ENCODE peak calls at places on chromosomes 7 and 10, in ten cellular contexts. One of them, this sample, is unnamed.

GRCh38 chr10:97134983-97135382 is 50.8 kb downstream of the SLIT1 start:
- DNase-seq in MM.1S: no peak
- DNase-seq in transverse colon: no peak
- DNase-seq in spleen: peak; percentile 24
- DNase-seq in mesothelial cell of epicardium: no peak
- DNase-seq in AG09319: no peak
- DNase-seq in lower lobe of right lung: no peak
- DNase-seq in BE2C: no peak
- DNase-seq in Caco-2: no peak
- DNase-seq in sigmoid colon: no peak
- DNase-seq in this sample: no peak

GRCh38 chr7:64485623-64486022 is 77.2 kb downstream of the ZNF680 start:
- DNase-seq in lower lobe of right lung: no peak
- DNase-seq in Caco-2: no peak
- DNase-seq in mesothelial cell of epicardium: no peak
- DNase-seq in transverse colon: no peak
- DNase-seq in sigmoid colon: no peak
- DNase-seq in MM.1S: no peak
- DNase-seq in spleen: no peak
- DNase-seq in AG09319: no peak
- DNase-seq in BE2C: no peak
- DNase-seq in this sample: no peak

GRCh38 chr7:20327047-20327446 is 3.7 kb upstream of the ITGB8 start:
- DNase-seq in transverse colon: no peak
- DNase-seq in lower lobe of right lung: no peak
- DNase-seq in BE2C: no peak
- DNase-seq in sigmoid colon: no peak
- DNase-seq in MM.1S: no peak
- DNase-seq in spleen: no peak
- DNase-seq in AG09319: no peak
- DNase-seq in Caco-2: no peak
- DNase-seq in mesothelial cell of epicardium: no peak
- DNase-seq in this sample: no peak

GRCh38 chr10:50452603-50453002 is 171.2 kb downstream of the SGMS1 start:
- DNase-seq in AG09319: no peak
- DNase-seq in Caco-2: no peak
- DNase-seq in transverse colon: no peak
- DNase-seq in sigmoid colon: no peak
- DNase-seq in mesothelial cell of epicardium: no peak
- DNase-seq in BE2C: no peak
- DNase-seq in lower lobe of right lung: no peak
- DNase-seq in spleen: no peak
- DNase-seq in MM.1S: no peak
- DNase-seq in this sample: no peak

GRCh38 chr7:113636727-113637421 is 281.9 kb downstream of the PPP1R3A start:
- DNase-seq in transverse colon: no peak
- DNase-seq in sigmoid colon: no peak
- DNase-seq in BE2C: no peak
- DNase-seq in AG09319: no peak
- DNase-seq in MM.1S: no peak
- DNase-seq in mesothelial cell of epicardium: no peak
- DNase-seq in spleen: no peak
- DNase-seq in lower lobe of right lung: no peak
- DNase-seq in Caco-2: no peak
- DNase-seq in this sample: no peak

GRCh38 chr7:41699532-41699931 is 3.4 kb downstream of the INHBA start:
- DNase-seq in Caco-2: no peak
- DNase-seq in transverse colon: no peak
- DNase-seq in mesothelial cell of epicardium: no peak
- DNase-seq in AG09319: no peak
- DNase-seq in MM.1S: no peak
- DNase-seq in BE2C: no peak
- DNase-seq in lower lobe of right lung: peak; percentile 47
- DNase-seq in sigmoid colon: no peak
- DNase-seq in spleen: no peak
- DNase-seq in this sample: no peak

GRCh38 chr10:63467833-63468232 is 2.1 kb upstream of the JMJD1C start:
- DNase-seq in MM.1S: no peak
- DNase-seq in BE2C: peak; percentile 19
- DNase-seq in Caco-2: no peak
- DNase-seq in sigmoid colon: no peak
- DNase-seq in mesothelial cell of epicardium: no peak
- DNase-seq in transverse colon: no peak
- DNase-seq in spleen: no peak
- DNase-seq in lower lobe of right lung: no peak
- DNase-seq in AG09319: no peak
- DNase-seq in this sample: no peak

GRCh38 chr10:132449051-132449825 is 52.2 kb downstream of the PWWP2B start:
- DNase-seq in mesothelial cell of epicardium: no peak
- DNase-seq in spleen: peak; percentile 85
- DNase-seq in transverse colon: peak; percentile 87
- DNase-seq in MM.1S: no peak
- DNase-seq in sigmoid colon: no peak
- DNase-seq in Caco-2: no peak
- DNase-seq in AG09319: no peak
- DNase-seq in lower lobe of right lung: peak; percentile 87
- DNase-seq in BE2C: peak; percentile 58
- DNase-seq in this sample: no peak

GRCh38 chr10:18486444-18486843 is 164.9 kb downstream of the NSUN6 start:
- DNase-seq in MM.1S: no peak
- DNase-seq in BE2C: no peak
- DNase-seq in spleen: no peak
- DNase-seq in Caco-2: no peak
- DNase-seq in AG09319: no peak
- DNase-seq in mesothelial cell of epicardium: no peak
- DNase-seq in sigmoid colon: no peak
- DNase-seq in lower lobe of right lung: no peak
- DNase-seq in transverse colon: no peak
- DNase-seq in this sample: no peak

GRCh38 chr10:132387723-132388210 is 9.2 kb upstream of the PWWP2B start:
- DNase-seq in MM.1S: no peak
- DNase-seq in AG09319: no peak
- DNase-seq in sigmoid colon: peak; percentile 86
- DNase-seq in Caco-2: peak; percentile 85
- DNase-seq in lower lobe of right lung: peak; percentile 87
- DNase-seq in BE2C: peak; percentile 76
- DNase-seq in spleen: peak; percentile 96
- DNase-seq in transverse colon: peak; percentile 84
- DNase-seq in mesothelial cell of epicardium: peak; percentile 90
- DNase-seq in this sample: peak; percentile 89

GRCh38 chr10:4661572-4662255 is 164.3 kb upstream of the AKR1E2 start:
- DNase-seq in mesothelial cell of epicardium: no peak
- DNase-seq in lower lobe of right lung: peak; percentile 54
- DNase-seq in sigmoid colon: peak; percentile 84
- DNase-seq in MM.1S: no peak
- DNase-seq in Caco-2: no peak
- DNase-seq in spleen: peak; percentile 63
- DNase-seq in transverse colon: peak; percentile 29
- DNase-seq in AG09319: no peak
- DNase-seq in BE2C: no peak
- DNase-seq in this sample: no peak

GRCh38 chr7:30684351-30684750 is 2.1 kb upstream of the CRHR2 start:
- DNase-seq in Caco-2: peak; percentile 11
- DNase-seq in spleen: no peak
- DNase-seq in AG09319: no peak
- DNase-seq in lower lobe of right lung: no peak
- DNase-seq in BE2C: no peak
- DNase-seq in MM.1S: no peak
- DNase-seq in mesothelial cell of epicardium: no peak
- DNase-seq in transverse colon: no peak
- DNase-seq in sigmoid colon: no peak
- DNase-seq in this sample: no peak

GRCh38 chr7:30683839-30684238 is 1.6 kb upstream of the CRHR2 start:
- DNase-seq in Caco-2: no peak
- DNase-seq in MM.1S: no peak
- DNase-seq in spleen: no peak
- DNase-seq in BE2C: no peak
- DNase-seq in transverse colon: no peak
- DNase-seq in sigmoid colon: no peak
- DNase-seq in AG09319: no peak
- DNase-seq in mesothelial cell of epicardium: no peak
- DNase-seq in lower lobe of right lung: no peak
- DNase-seq in this sample: no peak

GRCh38 chr7:30683306-30683705 is 1.1 kb upstream of the CRHR2 start:
- DNase-seq in lower lobe of right lung: no peak
- DNase-seq in sigmoid colon: no peak
- DNase-seq in transverse colon: no peak
- DNase-seq in mesothelial cell of epicardium: no peak
- DNase-seq in Caco-2: no peak
- DNase-seq in AG09319: no peak
- DNase-seq in BE2C: no peak
- DNase-seq in spleen: no peak
- DNase-seq in MM.1S: no peak
- DNase-seq in this sample: no peak

GRCh38 chr7:30681262-30682130 is 760 bp downstream of the CRHR2 start:
- DNase-seq in AG09319: no peak
- DNase-seq in transverse colon: no peak
- DNase-seq in sigmoid colon: no peak
- DNase-seq in spleen: no peak
- DNase-seq in lower lobe of right lung: peak; percentile 61
- DNase-seq in mesothelial cell of epicardium: no peak
- DNase-seq in BE2C: no peak
- DNase-seq in Caco-2: no peak
- DNase-seq in MM.1S: no peak
- DNase-seq in this sample: peak; percentile 28

GRCh38 chr7:30682131-30683083 is at the start of gene CRHR2:
- DNase-seq in BE2C: peak; percentile 73
- DNase-seq in sigmoid colon: no peak
- DNase-seq in spleen: no peak
- DNase-seq in mesothelial cell of epicardium: peak; percentile 59
- DNase-seq in transverse colon: no peak
- DNase-seq in AG09319: no peak
- DNase-seq in Caco-2: no peak
- DNase-seq in lower lobe of right lung: no peak
- DNase-seq in MM.1S: no peak
- DNase-seq in this sample: peak; percentile 52
- TF ChIP-seq CTCF in BE2C: peak; percentile 71
- TF ChIP-seq CTCF in sigmoid colon: peak; percentile 27
- TF ChIP-seq CTCF in spleen: peak; percentile 49
- TF ChIP-seq CTCF in mesothelial cell of epicardium: peak; percentile 19
- TF ChIP-seq CTCF in transverse colon: peak; percentile 27
- TF ChIP-seq CTCF in AG09319: no peak
- TF ChIP-seq CTCF in Caco-2: no peak
- TF ChIP-seq CTCF in lower lobe of right lung: peak; percentile 52
- TF ChIP-seq CTCF in MM.1S: no peak
- TF ChIP-seq CTCF in this sample: peak; percentile 42

GRCh38 chr7:17474724-17475344 is 176.4 kb downstream of the AHR start:
- DNase-seq in BE2C: peak; percentile 15
- DNase-seq in lower lobe of right lung: no peak
- DNase-seq in Caco-2: peak; percentile 28
- DNase-seq in sigmoid colon: no peak
- DNase-seq in transverse colon: no peak
- DNase-seq in spleen: no peak
- DNase-seq in MM.1S: no peak
- DNase-seq in AG09319: no peak
- DNase-seq in mesothelial cell of epicardium: no peak
- DNase-seq in this sample: peak; percentile 8

GRCh38 chr7:17472518-17472917 is 174.1 kb downstream of the AHR start:
- DNase-seq in sigmoid colon: no peak
- DNase-seq in mesothelial cell of epicardium: no peak
- DNase-seq in BE2C: no peak
- DNase-seq in spleen: no peak
- DNase-seq in MM.1S: no peak
- DNase-seq in Caco-2: no peak
- DNase-seq in AG09319: no peak
- DNase-seq in transverse colon: no peak
- DNase-seq in lower lobe of right lung: no peak
- DNase-seq in this sample: no peak

GRCh38 chr7:17477182-17477581 is 178.7 kb downstream of the AHR start:
- DNase-seq in lower lobe of right lung: no peak
- DNase-seq in MM.1S: no peak
- DNase-seq in Caco-2: no peak
- DNase-seq in mesothelial cell of epicardium: no peak
- DNase-seq in sigmoid colon: no peak
- DNase-seq in spleen: no peak
- DNase-seq in BE2C: no peak
- DNase-seq in transverse colon: no peak
- DNase-seq in AG09319: no peak
- DNase-seq in this sample: no peak

GRCh38 chr7:17472939-17473338 is 174.5 kb downstream of the AHR start:
- DNase-seq in Caco-2: no peak
- DNase-seq in transverse colon: no peak
- DNase-seq in sigmoid colon: no peak
- DNase-seq in MM.1S: no peak
- DNase-seq in lower lobe of right lung: no peak
- DNase-seq in AG09319: no peak
- DNase-seq in BE2C: no peak
- DNase-seq in spleen: no peak
- DNase-seq in mesothelial cell of epicardium: no peak
- DNase-seq in this sample: no peak
- TF ChIP-seq CTCF in Caco-2: no peak
- TF ChIP-seq CTCF in transverse colon: no peak
- TF ChIP-seq CTCF in sigmoid colon: no peak
- TF ChIP-seq CTCF in MM.1S: no peak
- TF ChIP-seq CTCF in lower lobe of right lung: no peak
- TF ChIP-seq CTCF in AG09319: no peak
- TF ChIP-seq CTCF in BE2C: no peak
- TF ChIP-seq CTCF in spleen: no peak
- TF ChIP-seq CTCF in mesothelial cell of epicardium: no peak
- TF ChIP-seq CTCF in this sample: no peak

DNA sequence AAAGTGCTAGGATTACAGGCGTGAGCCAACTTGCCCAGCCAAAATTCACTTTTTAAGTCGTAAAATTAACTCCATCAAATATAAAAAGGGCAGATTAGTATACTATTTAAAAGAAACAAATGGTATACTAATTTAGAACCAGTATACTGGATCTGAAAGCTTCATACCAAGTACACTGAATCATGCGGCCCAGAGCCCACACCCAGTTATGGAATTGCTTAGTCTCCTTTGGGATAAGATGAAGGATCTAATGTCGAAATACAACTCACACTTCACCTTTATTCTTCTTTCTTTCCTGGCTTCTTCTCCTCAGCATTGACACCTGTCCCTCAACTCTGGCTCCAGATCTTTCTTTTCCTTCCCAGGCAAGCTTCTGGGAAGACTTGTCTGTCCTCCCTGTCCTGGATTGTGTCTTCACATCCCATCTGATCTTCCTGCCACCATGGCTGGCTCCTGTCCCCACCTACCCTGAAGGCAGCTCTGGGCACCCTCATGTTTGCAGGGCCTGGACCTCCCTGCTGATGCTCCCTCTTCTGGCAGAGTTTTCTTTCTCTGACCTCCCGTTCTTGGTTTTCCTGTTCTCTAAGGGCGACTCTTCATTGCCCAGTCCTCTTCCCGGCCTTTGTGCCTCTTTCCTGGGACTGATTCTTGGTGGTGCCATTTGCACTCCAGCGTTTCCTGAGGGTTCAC is 57.8 kb upstream of the CTBP2 start:
- DNase-seq in AG09319: no peak
- DNase-seq in Caco-2: no peak
- DNase-seq in sigmoid colon: no peak
- DNase-seq in transverse colon: no peak
- DNase-seq in lower lobe of right lung: no peak
- DNase-seq in BE2C: no peak
- DNase-seq in spleen: no peak
- DNase-seq in MM.1S: no peak
- DNase-seq in mesothelial cell of epicardium: no peak
- DNase-seq in this sample: no peak
- TF ChIP-seq CTCF in AG09319: peak; percentile 2
- TF ChIP-seq CTCF in Caco-2: no peak
- TF ChIP-seq CTCF in sigmoid colon: no peak
- TF ChIP-seq CTCF in transverse colon: no peak
- TF ChIP-seq CTCF in lower lobe of right lung: no peak
- TF ChIP-seq CTCF in BE2C: peak; percentile 18
- TF ChIP-seq CTCF in spleen: no peak
- TF ChIP-seq CTCF in MM.1S: no peak
- TF ChIP-seq CTCF in mesothelial cell of epicardium: no peak
- TF ChIP-seq CTCF in this sample: no peak

GRCh38 chr7:130793855-130794618 is 60.0 kb upstream of the KLF14 start:
- DNase-seq in mesothelial cell of epicardium: no peak
- DNase-seq in AG09319: peak; percentile 4
- DNase-seq in BE2C: no peak
- DNase-seq in spleen: no peak
- DNase-seq in MM.1S: no peak
- DNase-seq in sigmoid colon: no peak
- DNase-seq in transverse colon: no peak
- DNase-seq in lower lobe of right lung: no peak
- DNase-seq in Caco-2: no peak
- DNase-seq in this sample: no peak
- TF ChIP-seq CTCF in mesothelial cell of epicardium: no peak
- TF ChIP-seq CTCF in AG09319: peak; percentile 30
- TF ChIP-seq CTCF in BE2C: peak; percentile 41
- TF ChIP-seq CTCF in spleen: no peak
- TF ChIP-seq CTCF in MM.1S: no peak
- TF ChIP-seq CTCF in sigmoid colon: no peak
- TF ChIP-seq CTCF in transverse colon: no peak
- TF ChIP-seq CTCF in lower lobe of right lung: no peak
- TF ChIP-seq CTCF in Caco-2: peak; percentile 29
- TF ChIP-seq CTCF in this sample: no peak